ENCODE peak calls at places on chromosomes 11 and 22, in seven cellular contexts. One of them, this sample, is unnamed.

GRCh38 chr11:122172352-122173073 is 56.5 kb upstream of the BLID start:
- DNase-seq in ureter: no peak
- DNase-seq in hypothalamus: no peak
- DNase-seq in activated naive CD8-positive, alpha-beta T cell treated with anti-CD3 and anti-CD28 coated beads, Interleukin-2, amount 50 U/mL, for 16 hours: no peak
- DNase-seq in T follicular helper cell: no peak
- DNase-seq in stimulated activated CD4-positive, alpha-beta T cell treated with anti-CD3 and anti-CD28 coated beads, Interleukin-4, amount 100 ng/mL, for 4 hours: no peak
- DNase-seq in left ventricle myocardium inferior: no peak
- DNase-seq in this sample: no peak

GRCh38 chr11:131295986-131296385 is 74.4 kb upstream of the NTM start:
- DNase-seq in ureter: no peak
- DNase-seq in hypothalamus: peak
- DNase-seq in activated naive CD8-positive, alpha-beta T cell treated with anti-CD3 and anti-CD28 coated beads, Interleukin-2, amount 50 U/mL, for 16 hours: no peak
- DNase-seq in T follicular helper cell: no peak
- DNase-seq in stimulated activated CD4-positive, alpha-beta T cell treated with anti-CD3 and anti-CD28 coated beads, Interleukin-4, amount 100 ng/mL, for 4 hours: no peak
- DNase-seq in left ventricle myocardium inferior: no peak
- DNase-seq in this sample: no peak

GRCh38 chr22:17774206-17774927 is at the start of gene BID:
- DNase-seq in ureter: no peak
- DNase-seq in hypothalamus: peak
- DNase-seq in activated naive CD8-positive, alpha-beta T cell treated with anti-CD3 and anti-CD28 coated beads, Interleukin-2, amount 50 U/mL, for 16 hours: no peak
- DNase-seq in T follicular helper cell: peak
- DNase-seq in stimulated activated CD4-positive, alpha-beta T cell treated with anti-CD3 and anti-CD28 coated beads, Interleukin-4, amount 100 ng/mL, for 4 hours: peak
- DNase-seq in left ventricle myocardium inferior: peak
- DNase-seq in this sample: peak

GRCh38 chr22:49971232-49972162 is 10.9 kb downstream of the PIM3 start:
- DNase-seq in ureter: peak
- DNase-seq in hypothalamus: peak
- DNase-seq in activated naive CD8-positive, alpha-beta T cell treated with anti-CD3 and anti-CD28 coated beads, Interleukin-2, amount 50 U/mL, for 16 hours: peak
- DNase-seq in T follicular helper cell: no peak
- DNase-seq in stimulated activated CD4-positive, alpha-beta T cell treated with anti-CD3 and anti-CD28 coated beads, Interleukin-4, amount 100 ng/mL, for 4 hours: peak
- DNase-seq in left ventricle myocardium inferior: peak
- DNase-seq in this sample: peak

GRCh38 chr11:94028436-94028835 is 7.3 kb downstream of the HEPHL1 start:
- DNase-seq in ureter: no peak
- DNase-seq in hypothalamus: no peak
- DNase-seq in activated naive CD8-positive, alpha-beta T cell treated with anti-CD3 and anti-CD28 coated beads, Interleukin-2, amount 50 U/mL, for 16 hours: no peak
- DNase-seq in T follicular helper cell: no peak
- DNase-seq in stimulated activated CD4-positive, alpha-beta T cell treated with anti-CD3 and anti-CD28 coated beads, Interleukin-4, amount 100 ng/mL, for 4 hours: no peak
- DNase-seq in left ventricle myocardium inferior: no peak
- DNase-seq in this sample: no peak

GRCh38 chr22:19494676-19495173 is 15.0 kb downstream of the CDC45 start:
- DNase-seq in ureter: no peak
- DNase-seq in hypothalamus: no peak
- DNase-seq in activated naive CD8-positive, alpha-beta T cell treated with anti-CD3 and anti-CD28 coated beads, Interleukin-2, amount 50 U/mL, for 16 hours: no peak
- DNase-seq in T follicular helper cell: no peak
- DNase-seq in stimulated activated CD4-positive, alpha-beta T cell treated with anti-CD3 and anti-CD28 coated beads, Interleukin-4, amount 100 ng/mL, for 4 hours: no peak
- DNase-seq in left ventricle myocardium inferior: no peak
- DNase-seq in this sample: no peak

GRCh38 chr11:130434521-130435223 is 6.3 kb upstream of the ADAMTS8 start:
- DNase-seq in ureter: peak
- DNase-seq in hypothalamus: peak
- DNase-seq in activated naive CD8-positive, alpha-beta T cell treated with anti-CD3 and anti-CD28 coated beads, Interleukin-2, amount 50 U/mL, for 16 hours: peak
- DNase-seq in T follicular helper cell: peak
- DNase-seq in stimulated activated CD4-positive, alpha-beta T cell treated with anti-CD3 and anti-CD28 coated beads, Interleukin-4, amount 100 ng/mL, for 4 hours: peak
- DNase-seq in left ventricle myocardium inferior: peak
- DNase-seq in this sample: peak

GRCh38 chr22:37053310-37054077 is 2.0 kb downstream of the KCTD17 start:
- DNase-seq in ureter: no peak
- DNase-seq in hypothalamus: no peak
- DNase-seq in activated naive CD8-positive, alpha-beta T cell treated with anti-CD3 and anti-CD28 coated beads, Interleukin-2, amount 50 U/mL, for 16 hours: no peak
- DNase-seq in T follicular helper cell: no peak
- DNase-seq in stimulated activated CD4-positive, alpha-beta T cell treated with anti-CD3 and anti-CD28 coated beads, Interleukin-4, amount 100 ng/mL, for 4 hours: no peak
- DNase-seq in left ventricle myocardium inferior: peak
- DNase-seq in this sample: peak

GRCh38 chr22:42236268-42236667 is 34.2 kb downstream of the TCF20 start:
- DNase-seq in ureter: no peak
- DNase-seq in hypothalamus: no peak
- DNase-seq in activated naive CD8-positive, alpha-beta T cell treated with anti-CD3 and anti-CD28 coated beads, Interleukin-2, amount 50 U/mL, for 16 hours: no peak
- DNase-seq in T follicular helper cell: no peak
- DNase-seq in stimulated activated CD4-positive, alpha-beta T cell treated with anti-CD3 and anti-CD28 coated beads, Interleukin-4, amount 100 ng/mL, for 4 hours: no peak
- DNase-seq in left ventricle myocardium inferior: no peak
- DNase-seq in this sample: no peak

GRCh38 chr22:42364641-42365336 is 67.4 kb downstream of the NFAM1 start:
- DNase-seq in ureter: no peak
- DNase-seq in hypothalamus: no peak
- DNase-seq in activated naive CD8-positive, alpha-beta T cell treated with anti-CD3 and anti-CD28 coated beads, Interleukin-2, amount 50 U/mL, for 16 hours: no peak
- DNase-seq in T follicular helper cell: no peak
- DNase-seq in stimulated activated CD4-positive, alpha-beta T cell treated with anti-CD3 and anti-CD28 coated beads, Interleukin-4, amount 100 ng/mL, for 4 hours: no peak
- DNase-seq in left ventricle myocardium inferior: peak
- DNase-seq in this sample: no peak

GRCh38 chr11:111788051-111788450 is 21.9 kb upstream of the PPP2R1B start:
- DNase-seq in ureter: no peak
- DNase-seq in hypothalamus: no peak
- DNase-seq in activated naive CD8-positive, alpha-beta T cell treated with anti-CD3 and anti-CD28 coated beads, Interleukin-2, amount 50 U/mL, for 16 hours: no peak
- DNase-seq in T follicular helper cell: no peak
- DNase-seq in stimulated activated CD4-positive, alpha-beta T cell treated with anti-CD3 and anti-CD28 coated beads, Interleukin-4, amount 100 ng/mL, for 4 hours: no peak
- DNase-seq in left ventricle myocardium inferior: peak
- DNase-seq in this sample: peak

GRCh38 chr11:15905815-15906214 is 450.5 kb downstream of the SOX6 start:
- DNase-seq in ureter: no peak
- DNase-seq in hypothalamus: peak
- DNase-seq in activated naive CD8-positive, alpha-beta T cell treated with anti-CD3 and anti-CD28 coated beads, Interleukin-2, amount 50 U/mL, for 16 hours: no peak
- DNase-seq in T follicular helper cell: no peak
- DNase-seq in stimulated activated CD4-positive, alpha-beta T cell treated with anti-CD3 and anti-CD28 coated beads, Interleukin-4, amount 100 ng/mL, for 4 hours: no peak
- DNase-seq in left ventricle myocardium inferior: no peak
- DNase-seq in this sample: peak

GRCh38 chr11:68936676-68937620 is 33.3 kb downstream of the IGHMBP2 start:
- DNase-seq in ureter: no peak
- DNase-seq in hypothalamus: no peak
- DNase-seq in activated naive CD8-positive, alpha-beta T cell treated with anti-CD3 and anti-CD28 coated beads, Interleukin-2, amount 50 U/mL, for 16 hours: no peak
- DNase-seq in T follicular helper cell: no peak
- DNase-seq in stimulated activated CD4-positive, alpha-beta T cell treated with anti-CD3 and anti-CD28 coated beads, Interleukin-4, amount 100 ng/mL, for 4 hours: no peak
- DNase-seq in left ventricle myocardium inferior: no peak
- DNase-seq in this sample: no peak

GRCh38 chr11:125170406-125171031 is 6.0 kb downstream of the PKNOX2 start:
- DNase-seq in ureter: no peak
- DNase-seq in hypothalamus: no peak
- DNase-seq in activated naive CD8-positive, alpha-beta T cell treated with anti-CD3 and anti-CD28 coated beads, Interleukin-2, amount 50 U/mL, for 16 hours: no peak
- DNase-seq in T follicular helper cell: no peak
- DNase-seq in stimulated activated CD4-positive, alpha-beta T cell treated with anti-CD3 and anti-CD28 coated beads, Interleukin-4, amount 100 ng/mL, for 4 hours: no peak
- DNase-seq in left ventricle myocardium inferior: peak
- DNase-seq in this sample: peak

GRCh38 chr11:75308116-75308515 is 43.3 kb downstream of the ARRB1 start:
- DNase-seq in ureter: no peak
- DNase-seq in hypothalamus: no peak
- DNase-seq in activated naive CD8-positive, alpha-beta T cell treated with anti-CD3 and anti-CD28 coated beads, Interleukin-2, amount 50 U/mL, for 16 hours: no peak
- DNase-seq in T follicular helper cell: no peak
- DNase-seq in stimulated activated CD4-positive, alpha-beta T cell treated with anti-CD3 and anti-CD28 coated beads, Interleukin-4, amount 100 ng/mL, for 4 hours: no peak
- DNase-seq in left ventricle myocardium inferior: no peak
- DNase-seq in this sample: no peak

GRCh38 chr22:39309881-39310714 is 9.3 kb downstream of the RPL3 start:
- DNase-seq in ureter: no peak
- DNase-seq in hypothalamus: no peak
- DNase-seq in activated naive CD8-positive, alpha-beta T cell treated with anti-CD3 and anti-CD28 coated beads, Interleukin-2, amount 50 U/mL, for 16 hours: no peak
- DNase-seq in T follicular helper cell: no peak
- DNase-seq in stimulated activated CD4-positive, alpha-beta T cell treated with anti-CD3 and anti-CD28 coated beads, Interleukin-4, amount 100 ng/mL, for 4 hours: no peak
- DNase-seq in left ventricle myocardium inferior: no peak
- DNase-seq in this sample: no peak

GRCh38 chr11:72781313-72782080 is 12.3 kb downstream of the STARD10 start:
- DNase-seq in ureter: no peak
- DNase-seq in hypothalamus: peak
- DNase-seq in activated naive CD8-positive, alpha-beta T cell treated with anti-CD3 and anti-CD28 coated beads, Interleukin-2, amount 50 U/mL, for 16 hours: peak
- DNase-seq in T follicular helper cell: peak
- DNase-seq in stimulated activated CD4-positive, alpha-beta T cell treated with anti-CD3 and anti-CD28 coated beads, Interleukin-4, amount 100 ng/mL, for 4 hours: peak
- DNase-seq in left ventricle myocardium inferior: peak
- DNase-seq in this sample: peak

GRCh38 chr11:7759010-7759409 is 37.7 kb downstream of the OR5P2 start:
- DNase-seq in ureter: no peak
- DNase-seq in hypothalamus: no peak
- DNase-seq in activated naive CD8-positive, alpha-beta T cell treated with anti-CD3 and anti-CD28 coated beads, Interleukin-2, amount 50 U/mL, for 16 hours: no peak
- DNase-seq in T follicular helper cell: no peak
- DNase-seq in stimulated activated CD4-positive, alpha-beta T cell treated with anti-CD3 and anti-CD28 coated beads, Interleukin-4, amount 100 ng/mL, for 4 hours: no peak
- DNase-seq in left ventricle myocardium inferior: no peak
- DNase-seq in this sample: no peak

GRCh38 chr11:31806944-31807790 is 4.0 kb downstream of the PAX6 start:
- DNase-seq in ureter: no peak
- DNase-seq in hypothalamus: no peak
- DNase-seq in activated naive CD8-positive, alpha-beta T cell treated with anti-CD3 and anti-CD28 coated beads, Interleukin-2, amount 50 U/mL, for 16 hours: no peak
- DNase-seq in T follicular helper cell: no peak
- DNase-seq in stimulated activated CD4-positive, alpha-beta T cell treated with anti-CD3 and anti-CD28 coated beads, Interleukin-4, amount 100 ng/mL, for 4 hours: no peak
- DNase-seq in left ventricle myocardium inferior: no peak
- DNase-seq in this sample: no peak

GRCh38 chr11:4064278-4064955 is 30.2 kb upstream of the RRM1 start:
- DNase-seq in ureter: no peak
- DNase-seq in hypothalamus: no peak
- DNase-seq in activated naive CD8-positive, alpha-beta T cell treated with anti-CD3 and anti-CD28 coated beads, Interleukin-2, amount 50 U/mL, for 16 hours: no peak
- DNase-seq in T follicular helper cell: no peak
- DNase-seq in stimulated activated CD4-positive, alpha-beta T cell treated with anti-CD3 and anti-CD28 coated beads, Interleukin-4, amount 100 ng/mL, for 4 hours: no peak
- DNase-seq in left ventricle myocardium inferior: no peak
- DNase-seq in this sample: no peak

GRCh38 chr11:63999349-64000025 is 13.2 kb downstream of the OTUB1 start:
- DNase-seq in ureter: peak
- DNase-seq in hypothalamus: peak
- DNase-seq in activated naive CD8-positive, alpha-beta T cell treated with anti-CD3 and anti-CD28 coated beads, Interleukin-2, amount 50 U/mL, for 16 hours: peak
- DNase-seq in T follicular helper cell: peak
- DNase-seq in stimulated activated CD4-positive, alpha-beta T cell treated with anti-CD3 and anti-CD28 coated beads, Interleukin-4, amount 100 ng/mL, for 4 hours: peak
- DNase-seq in left ventricle myocardium inferior: peak
- DNase-seq in this sample: peak

GRCh38 chr22:30017375-30017774 is 62.9 kb upstream of the HORMAD2 start:
- DNase-seq in ureter: no peak
- DNase-seq in hypothalamus: no peak
- DNase-seq in activated naive CD8-positive, alpha-beta T cell treated with anti-CD3 and anti-CD28 coated beads, Interleukin-2, amount 50 U/mL, for 16 hours: no peak
- DNase-seq in T follicular helper cell: no peak
- DNase-seq in stimulated activated CD4-positive, alpha-beta T cell treated with anti-CD3 and anti-CD28 coated beads, Interleukin-4, amount 100 ng/mL, for 4 hours: no peak
- DNase-seq in left ventricle myocardium inferior: no peak
- DNase-seq in this sample: no peak

GRCh38 chr22:33601062-33601461 is 319.2 kb downstream of the LARGE1 start:
- DNase-seq in ureter: no peak
- DNase-seq in hypothalamus: no peak
- DNase-seq in activated naive CD8-positive, alpha-beta T cell treated with anti-CD3 and anti-CD28 coated beads, Interleukin-2, amount 50 U/mL, for 16 hours: no peak
- DNase-seq in T follicular helper cell: no peak
- DNase-seq in stimulated activated CD4-positive, alpha-beta T cell treated with anti-CD3 and anti-CD28 coated beads, Interleukin-4, amount 100 ng/mL, for 4 hours: no peak
- DNase-seq in left ventricle myocardium inferior: no peak
- DNase-seq in this sample: no peak

GRCh38 chr11:86176165-86176884 is 68.2 kb upstream of the EED start:
- DNase-seq in ureter: no peak
- DNase-seq in hypothalamus: no peak
- DNase-seq in activated naive CD8-positive, alpha-beta T cell treated with anti-CD3 and anti-CD28 coated beads, Interleukin-2, amount 50 U/mL, for 16 hours: no peak
- DNase-seq in T follicular helper cell: no peak
- DNase-seq in stimulated activated CD4-positive, alpha-beta T cell treated with anti-CD3 and anti-CD28 coated beads, Interleukin-4, amount 100 ng/mL, for 4 hours: peak
- DNase-seq in left ventricle myocardium inferior: no peak
- DNase-seq in this sample: no peak

GRCh38 chr11:120133216-120134105 is 4.5 kb downstream of the TRIM29 start:
- DNase-seq in ureter: peak
- DNase-seq in hypothalamus: no peak
- DNase-seq in activated naive CD8-positive, alpha-beta T cell treated with anti-CD3 and anti-CD28 coated beads, Interleukin-2, amount 50 U/mL, for 16 hours: no peak
- DNase-seq in T follicular helper cell: no peak
- DNase-seq in stimulated activated CD4-positive, alpha-beta T cell treated with anti-CD3 and anti-CD28 coated beads, Interleukin-4, amount 100 ng/mL, for 4 hours: no peak
- DNase-seq in left ventricle myocardium inferior: no peak
- DNase-seq in this sample: no peak

GRCh38 chr11:19410032-19410431 is 169.3 kb upstream of the E2F8 start:
- DNase-seq in ureter: no peak
- DNase-seq in hypothalamus: no peak
- DNase-seq in activated naive CD8-positive, alpha-beta T cell treated with anti-CD3 and anti-CD28 coated beads, Interleukin-2, amount 50 U/mL, for 16 hours: no peak
- DNase-seq in T follicular helper cell: no peak
- DNase-seq in stimulated activated CD4-positive, alpha-beta T cell treated with anti-CD3 and anti-CD28 coated beads, Interleukin-4, amount 100 ng/mL, for 4 hours: no peak
- DNase-seq in left ventricle myocardium inferior: no peak
- DNase-seq in this sample: no peak

GRCh38 chr22:37270928-37271650 is 11.2 kb upstream of the CYTH4 start:
- DNase-seq in ureter: no peak
- DNase-seq in hypothalamus: no peak
- DNase-seq in activated naive CD8-positive, alpha-beta T cell treated with anti-CD3 and anti-CD28 coated beads, Interleukin-2, amount 50 U/mL, for 16 hours: no peak
- DNase-seq in T follicular helper cell: no peak
- DNase-seq in stimulated activated CD4-positive, alpha-beta T cell treated with anti-CD3 and anti-CD28 coated beads, Interleukin-4, amount 100 ng/mL, for 4 hours: no peak
- DNase-seq in left ventricle myocardium inferior: no peak
- DNase-seq in this sample: peak

GRCh38 chr22:27129266-27129665 is 471.9 kb downstream of the MIAT start:
- DNase-seq in ureter: no peak
- DNase-seq in hypothalamus: no peak
- DNase-seq in activated naive CD8-positive, alpha-beta T cell treated with anti-CD3 and anti-CD28 coated beads, Interleukin-2, amount 50 U/mL, for 16 hours: no peak
- DNase-seq in T follicular helper cell: no peak
- DNase-seq in stimulated activated CD4-positive, alpha-beta T cell treated with anti-CD3 and anti-CD28 coated beads, Interleukin-4, amount 100 ng/mL, for 4 hours: no peak
- DNase-seq in left ventricle myocardium inferior: no peak
- DNase-seq in this sample: no peak